ENCODE peak calls at places on chromosomes 2 and 18, in ten cellular contexts. N is lower lobe of right lung, V is heart right ventricle, Z is A549, G is colonic mucosa, Y is B cell, A is cardiac fibroblast, Q is dorsolateral prefrontal cortex, L is GM12865, E is PC-3. H is an unnamed sample.

GRCh38 chr2:162172802-162173201 is 20.8 kb upstream of the GCG start:
- DNase-seq in L (no peak), Z (no peak), E (no peak), G (no peak), Y (no peak), N (no peak), A (no peak), Q (no peak), V (no peak), H (no peak)

GRCh38 chr18:12271376-12272235 is 17.4 kb downstream of the CIDEA start:
- DNase-seq in L (peak; percentile 70), V (peak; percentile 79), N (peak; percentile 74), Y (peak; percentile 78), G (peak; percentile 81), Q (peak; percentile 46), E (peak; percentile 82), A (peak; percentile 89), Z (peak; percentile 79), H (peak; percentile 70)

GRCh38 chr2:112784199-112785189 is at the start of gene IL1A:
- DNase-seq in G (peak; percentile 30), V (no peak), E (peak; percentile 84), A (peak; percentile 95), L (peak; percentile 51), N (no peak), Y (no peak), Z (peak; percentile 69), Q (no peak), H (no peak)

GRCh38 chr18:26383454-26384270 is 157.4 kb downstream of the TAF4B start:
- DNase-seq in V (no peak), G (no peak), E (peak; percentile 64), A (peak; percentile 80), Z (peak; percentile 63), Q (no peak), N (no peak), L (peak; percentile 70), Y (no peak), H (no peak)

GRCh38 chr2:122114421-122114820 is 359.0 kb downstream of the TSN start:
- DNase-seq in Q (no peak), E (no peak), L (no peak), Y (no peak), Z (no peak), G (no peak), A (no peak), V (no peak), N (no peak), H (no peak)

GRCh38 chr2:154457291-154457690 is 241.2 kb upstream of the KCNJ3 start:
- DNase-seq in V (no peak), Q (no peak), G (no peak), Y (no peak), Z (no peak), L (no peak), N (no peak), A (peak; percentile 25), E (no peak), H (no peak)

GRCh38 chr2:84781942-84782716 is 98.8 kb downstream of the TRABD2A start:
- DNase-seq in V (no peak), Z (no peak), N (peak; percentile 50), A (peak; percentile 7), E (peak; percentile 66), L (peak; percentile 32), Q (no peak), G (peak; percentile 83), Y (peak; percentile 24), H (no peak)

GRCh38 chr2:86562891-86563649 is at the start of gene CHMP3:
- DNase-seq in Q (peak; percentile 94), Y (peak; percentile 96), V (peak; percentile 98), L (peak; percentile 98), E (peak; percentile 98), Z (peak; percentile 98), N (peak; percentile 97), A (peak; percentile 98), G (peak; percentile 97), H (peak; percentile 96)

GRCh38 chr2:206614825-206615224 is 27.5 kb upstream of the FAM237A start:
- DNase-seq in E (peak; percentile 88), N (no peak), V (no peak), Z (peak; percentile 79), G (no peak), Q (no peak), Y (no peak), A (peak; percentile 39), L (no peak), H (no peak)

GRCh38 chr2:220228310-220229006 is 601.0 kb downstream of the SLC4A3 start:
- DNase-seq in L (no peak), Z (peak; percentile 97), Y (no peak), N (no peak), E (peak; percentile 96), A (peak; percentile 93), Q (no peak), V (no peak), G (no peak), H (no peak)

GRCh38 chr2:173909846-173910245 is 55.3 kb downstream of the SP3 start:
- DNase-seq in Y (no peak), A (peak; percentile 49), N (no peak), E (peak; percentile 44), V (no peak), Z (no peak), L (no peak), Q (no peak), G (no peak), H (no peak)

GRCh38 chr2:29130295-29130694 is 15.1 kb downstream of the CLIP4 start:
- DNase-seq in G (no peak), V (no peak), A (peak; percentile 89), Z (peak; percentile 96), N (no peak), Q (no peak), E (peak; percentile 89), L (peak; percentile 66), Y (no peak), H (no peak)

GRCh38 chr2:230930928-230931555 is 6.0 kb upstream of the GPR55 start:
- DNase-seq in Q (no peak), A (no peak), Y (no peak), L (no peak), G (no peak), N (no peak), V (no peak), E (no peak), Z (no peak), H (no peak)

DNA sequence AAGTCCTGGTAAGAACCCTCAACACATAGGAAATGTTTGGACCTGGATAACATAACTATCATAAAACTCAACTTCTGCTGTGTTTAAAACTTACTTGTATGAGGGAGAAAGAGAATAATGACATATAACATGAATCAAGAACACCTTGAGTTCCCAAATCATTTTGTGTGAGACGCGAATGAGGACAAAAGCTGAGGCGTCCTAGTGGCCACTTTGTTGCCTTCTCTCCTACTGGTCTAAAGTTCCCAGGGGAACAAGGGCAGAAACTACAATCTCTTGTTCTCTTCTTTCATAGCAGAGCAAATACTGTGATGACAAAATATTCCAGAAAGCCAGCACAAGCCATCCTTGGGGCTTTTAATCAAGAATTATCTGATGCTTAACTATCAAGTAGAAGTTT is 8.3 kb upstream of the LCT start:
- DNase-seq in L (no peak), E (no peak), N (no peak), G (no peak), V (no peak), Q (no peak), A (no peak), Y (no peak), Z (no peak), H (no peak)
- TF ChIP-seq CTCF in L (no peak), E (peak; percentile 14), N (no peak), G (no peak), V (no peak), Q (no peak), A (no peak), Y (no peak), Z (no peak), H (no peak)

GRCh38 chr2:36708119-36708741 is 11.7 kb downstream of the VIT start:
- DNase-seq in V (no peak), L (no peak), E (peak; percentile 48), Y (no peak), A (peak; percentile 65), Z (no peak), G (no peak), Q (no peak), N (no peak), H (no peak)
- TF ChIP-seq CTCF in V (peak; percentile 16), L (no peak), E (peak; percentile 37), Y (no peak), A (peak; percentile 36), Z (no peak), G (no peak), Q (no peak), N (no peak), H (no peak)

GRCh38 chr2:146312899-146313298 is 1531.9 kb upstream of the ACVR2A start:
- DNase-seq in Q (no peak), Y (no peak), Z (no peak), E (peak; percentile 52), A (peak; percentile 73), L (no peak), V (no peak), G (no peak), N (no peak), H (no peak)
- TF ChIP-seq CTCF in Q (peak; percentile 38), Y (no peak), Z (peak; percentile 40), E (peak; percentile 63), A (no peak), L (no peak), V (peak; percentile 43), G (no peak), N (peak; percentile 21), H (peak; percentile 27)

DNA sequence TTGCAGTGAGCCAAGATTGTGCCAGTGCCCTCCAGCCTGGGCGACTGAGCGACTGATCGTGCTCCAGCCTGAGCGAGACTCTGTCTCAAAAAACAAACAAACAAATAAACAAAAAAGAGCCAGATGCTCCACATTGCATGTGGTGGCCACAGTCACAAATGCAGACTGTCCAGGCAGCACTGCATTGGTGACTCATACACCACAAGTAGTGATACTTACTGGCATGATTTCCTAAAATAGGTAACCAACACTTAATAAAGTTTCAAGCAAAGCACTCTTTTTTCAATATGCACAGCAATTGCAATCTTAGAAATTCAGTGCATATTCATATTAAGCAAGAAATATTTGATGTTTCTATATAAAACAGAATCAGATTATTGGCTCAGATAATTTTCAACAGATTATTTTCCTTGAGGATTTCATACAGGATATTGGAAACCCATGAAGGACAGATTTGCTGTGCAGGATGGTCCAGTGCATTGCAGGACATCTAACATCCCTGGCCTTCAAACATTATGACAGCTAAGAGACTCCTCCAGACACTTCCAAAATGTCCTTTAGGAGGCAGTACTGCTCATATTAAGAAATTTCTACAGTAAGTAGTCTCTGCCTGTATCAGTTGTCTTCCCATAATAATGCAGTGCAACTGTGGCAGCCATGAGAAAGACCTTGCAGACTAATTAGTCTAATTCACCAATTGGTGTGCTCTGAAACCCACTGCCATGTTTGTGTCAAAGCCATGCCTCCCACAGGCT is 10.5 kb upstream of the SLC1A4 start:
- DNase-seq in N (no peak), A (peak; percentile 33), E (peak; percentile 60), G (no peak), Y (no peak), V (no peak), Q (no peak), L (peak; percentile 40), Z (peak; percentile 37), H (no peak)
- TF ChIP-seq CTCF in N (peak; percentile 31), A (peak; percentile 28), E (peak; percentile 39), G (peak; percentile 14), Y (peak; percentile 33), V (peak; percentile 38), Q (peak; percentile 13), L (peak; percentile 22), Z (peak; percentile 34), H (peak; percentile 46)

H was measured in left ventricle myocardium inferior.